ENCODE peak calls at places on chromosomes 3 and 15, in seven cellular contexts. One of them, this sample, is unnamed.

GRCh38 chr3:33658971-33659848 is 58.8 kb downstream of the CLASP2 start:
- DNase-seq in stomach: peak; percentile 62
- DNase-seq in MM.1S: peak; percentile 91
- DNase-seq in psoas muscle: peak; percentile 87
- DNase-seq in mesendoderm: peak; percentile 89
- DNase-seq in left ventricle myocardium inferior: peak; percentile 76
- DNase-seq in cardiac muscle cell: peak; percentile 81
- DNase-seq in this sample: peak; percentile 66

GRCh38 chr3:41239587-41239986 is 40.3 kb downstream of the CTNNB1 start:
- DNase-seq in left ventricle myocardium inferior: no peak
- DNase-seq in mesendoderm: no peak
- DNase-seq in cardiac muscle cell: no peak
- DNase-seq in stomach: no peak
- DNase-seq in MM.1S: no peak
- DNase-seq in psoas muscle: no peak
- DNase-seq in this sample: peak; percentile 60

GRCh38 chr3:130835483-130835882 is 58.4 kb upstream of the ATP2C1 start:
- DNase-seq in MM.1S: no peak
- DNase-seq in mesendoderm: no peak
- DNase-seq in psoas muscle: no peak
- DNase-seq in cardiac muscle cell: peak; percentile 72
- DNase-seq in stomach: no peak
- DNase-seq in left ventricle myocardium inferior: no peak
- DNase-seq in this sample: no peak

GRCh38 chr3:139577899-139578298 is 38.4 kb upstream of the RBP1 start:
- DNase-seq in mesendoderm: peak; percentile 55
- DNase-seq in cardiac muscle cell: no peak
- DNase-seq in stomach: no peak
- DNase-seq in MM.1S: no peak
- DNase-seq in psoas muscle: no peak
- DNase-seq in left ventricle myocardium inferior: no peak
- DNase-seq in this sample: no peak

GRCh38 chr3:157542711-157543485 is 39.7 kb upstream of the VEPH1 start:
- DNase-seq in stomach: peak; percentile 81
- DNase-seq in mesendoderm: peak; percentile 70
- DNase-seq in cardiac muscle cell: peak; percentile 91
- DNase-seq in left ventricle myocardium inferior: peak; percentile 82
- DNase-seq in MM.1S: no peak
- DNase-seq in psoas muscle: peak; percentile 89
- DNase-seq in this sample: no peak

GRCh38 chr15:64667736-64668161 is 107.6 kb downstream of the RBPMS2 start:
- DNase-seq in stomach: no peak
- DNase-seq in left ventricle myocardium inferior: no peak
- DNase-seq in MM.1S: no peak
- DNase-seq in psoas muscle: no peak
- DNase-seq in mesendoderm: peak; percentile 54
- DNase-seq in cardiac muscle cell: peak; percentile 22
- DNase-seq in this sample: peak; percentile 85

GRCh38 chr3:141392018-141392370 is 23.7 kb downstream of the ZBTB38 start:
- DNase-seq in MM.1S: peak; percentile 5
- DNase-seq in cardiac muscle cell: no peak
- DNase-seq in left ventricle myocardium inferior: no peak
- DNase-seq in mesendoderm: no peak
- DNase-seq in stomach: no peak
- DNase-seq in psoas muscle: no peak
- DNase-seq in this sample: no peak

GRCh38 chr15:99343836-99344551 is 92.7 kb downstream of the LRRC28 start:
- DNase-seq in mesendoderm: peak; percentile 48
- DNase-seq in psoas muscle: peak; percentile 51
- DNase-seq in cardiac muscle cell: peak; percentile 9
- DNase-seq in left ventricle myocardium inferior: peak; percentile 34
- DNase-seq in MM.1S: no peak
- DNase-seq in stomach: no peak
- DNase-seq in this sample: no peak

GRCh38 chr3:5517921-5518320 is 330.4 kb downstream of the EDEM1 start:
- DNase-seq in MM.1S: no peak
- DNase-seq in cardiac muscle cell: no peak
- DNase-seq in mesendoderm: no peak
- DNase-seq in psoas muscle: no peak
- DNase-seq in stomach: no peak
- DNase-seq in left ventricle myocardium inferior: no peak
- DNase-seq in this sample: no peak

GRCh38 chr3:11601446-11602241 is 42.1 kb downstream of the VGLL4 start:
- DNase-seq in left ventricle myocardium inferior: peak; percentile 62
- DNase-seq in mesendoderm: peak; percentile 84
- DNase-seq in stomach: peak; percentile 60
- DNase-seq in MM.1S: no peak
- DNase-seq in cardiac muscle cell: peak; percentile 67
- DNase-seq in psoas muscle: peak; percentile 69
- DNase-seq in this sample: no peak

GRCh38 chr3:125141596-125142417 is 70.7 kb downstream of the SLC12A8 start:
- DNase-seq in stomach: peak; percentile 50
- DNase-seq in cardiac muscle cell: peak; percentile 64
- DNase-seq in psoas muscle: peak; percentile 79
- DNase-seq in MM.1S: peak; percentile 59
- DNase-seq in mesendoderm: peak; percentile 85
- DNase-seq in left ventricle myocardium inferior: peak; percentile 83
- DNase-seq in this sample: no peak

GRCh38 chr15:72809329-72809728 is 25.8 kb upstream of the ADPGK start:
- DNase-seq in stomach: no peak
- DNase-seq in psoas muscle: no peak
- DNase-seq in MM.1S: no peak
- DNase-seq in left ventricle myocardium inferior: no peak
- DNase-seq in mesendoderm: no peak
- DNase-seq in cardiac muscle cell: no peak
- DNase-seq in this sample: no peak

GRCh38 chr3:160027541-160028195 is 39.0 kb downstream of the IL12A start:
- DNase-seq in MM.1S: peak; percentile 43
- DNase-seq in mesendoderm: no peak
- DNase-seq in left ventricle myocardium inferior: no peak
- DNase-seq in stomach: no peak
- DNase-seq in cardiac muscle cell: peak; percentile 59
- DNase-seq in psoas muscle: no peak
- DNase-seq in this sample: no peak

GRCh38 chr15:68380456-68380855 is 51.5 kb downstream of the ITGA11 start:
- DNase-seq in stomach: peak; percentile 3
- DNase-seq in MM.1S: no peak
- DNase-seq in mesendoderm: no peak
- DNase-seq in psoas muscle: no peak
- DNase-seq in cardiac muscle cell: no peak
- DNase-seq in left ventricle myocardium inferior: no peak
- DNase-seq in this sample: peak; percentile 22

GRCh38 chr3:113157408-113157980 is 53.9 kb upstream of the BOC start:
- DNase-seq in mesendoderm: no peak
- DNase-seq in stomach: no peak
- DNase-seq in left ventricle myocardium inferior: peak; percentile 22
- DNase-seq in MM.1S: no peak
- DNase-seq in cardiac muscle cell: peak; percentile 14
- DNase-seq in psoas muscle: peak; percentile 64
- DNase-seq in this sample: no peak

GRCh38 chr3:69120879-69121464 is 1.4 kb downstream of the LMOD3 start:
- DNase-seq in MM.1S: peak; percentile 90
- DNase-seq in left ventricle myocardium inferior: no peak
- DNase-seq in psoas muscle: no peak
- DNase-seq in stomach: peak; percentile 81
- DNase-seq in cardiac muscle cell: peak; percentile 81
- DNase-seq in mesendoderm: peak; percentile 88
- DNase-seq in this sample: peak; percentile 56

GRCh38 chr15:43067717-43068461 is 37.9 kb downstream of the UBR1 start:
- DNase-seq in mesendoderm: peak; percentile 15
- DNase-seq in left ventricle myocardium inferior: no peak
- DNase-seq in stomach: no peak
- DNase-seq in psoas muscle: no peak
- DNase-seq in cardiac muscle cell: peak; percentile 36
- DNase-seq in MM.1S: no peak
- DNase-seq in this sample: peak; percentile 63

GRCh38 chr3:50127251-50127671 is 27.9 kb upstream of the SEMA3F start:
- DNase-seq in cardiac muscle cell: no peak
- DNase-seq in stomach: peak; percentile 60
- DNase-seq in left ventricle myocardium inferior: no peak
- DNase-seq in mesendoderm: no peak
- DNase-seq in psoas muscle: peak; percentile 4
- DNase-seq in MM.1S: no peak
- DNase-seq in this sample: no peak

GRCh38 chr3:20190991-20191390 is 5.0 kb upstream of the SGO1 start:
- DNase-seq in stomach: no peak
- DNase-seq in mesendoderm: peak; percentile 32
- DNase-seq in MM.1S: no peak
- DNase-seq in cardiac muscle cell: no peak
- DNase-seq in psoas muscle: no peak
- DNase-seq in left ventricle myocardium inferior: no peak
- DNase-seq in this sample: no peak

GRCh38 chr3:111803123-111803593 is 55.9 kb upstream of the PHLDB2 start:
- DNase-seq in left ventricle myocardium inferior: peak; percentile 41
- DNase-seq in psoas muscle: peak; percentile 85
- DNase-seq in MM.1S: no peak
- DNase-seq in mesendoderm: peak; percentile 19
- DNase-seq in stomach: peak; percentile 33
- DNase-seq in cardiac muscle cell: peak; percentile 98
- DNase-seq in this sample: peak; percentile 90

GRCh38 chr15:43408789-43409188 is 37.9 kb downstream of the TUBGCP4 start:
- DNase-seq in cardiac muscle cell: peak; percentile 51
- DNase-seq in MM.1S: no peak
- DNase-seq in mesendoderm: peak; percentile 68
- DNase-seq in left ventricle myocardium inferior: no peak
- DNase-seq in psoas muscle: no peak
- DNase-seq in stomach: no peak
- DNase-seq in this sample: no peak

GRCh38 chr3:146818866-146819265 is 213.7 kb upstream of the PLSCR5 start:
- DNase-seq in MM.1S: no peak
- DNase-seq in cardiac muscle cell: no peak
- DNase-seq in left ventricle myocardium inferior: no peak
- DNase-seq in stomach: no peak
- DNase-seq in mesendoderm: no peak
- DNase-seq in psoas muscle: no peak
- DNase-seq in this sample: no peak

GRCh38 chr3:146818301-146818700 is 213.2 kb upstream of the PLSCR5 start:
- DNase-seq in left ventricle myocardium inferior: no peak
- DNase-seq in MM.1S: no peak
- DNase-seq in psoas muscle: no peak
- DNase-seq in stomach: no peak
- DNase-seq in cardiac muscle cell: no peak
- DNase-seq in mesendoderm: no peak
- DNase-seq in this sample: no peak

GRCh38 chr3:146814601-146815315 is 209.6 kb upstream of the PLSCR5 start:
- DNase-seq in cardiac muscle cell: peak; percentile 21
- DNase-seq in MM.1S: no peak
- DNase-seq in stomach: no peak
- DNase-seq in left ventricle myocardium inferior: no peak
- DNase-seq in mesendoderm: peak; percentile 86
- DNase-seq in psoas muscle: no peak
- DNase-seq in this sample: peak; percentile 32

GRCh38 chr3:146813496-146813895 is 208.3 kb upstream of the PLSCR5 start:
- DNase-seq in stomach: no peak
- DNase-seq in MM.1S: no peak
- DNase-seq in mesendoderm: peak; percentile 59
- DNase-seq in left ventricle myocardium inferior: no peak
- DNase-seq in cardiac muscle cell: no peak
- DNase-seq in psoas muscle: no peak
- DNase-seq in this sample: no peak

GRCh38 chr3:146817705-146818104 is 212.6 kb upstream of the PLSCR5 start:
- DNase-seq in left ventricle myocardium inferior: no peak
- DNase-seq in mesendoderm: peak; percentile 50
- DNase-seq in stomach: no peak
- DNase-seq in cardiac muscle cell: peak; percentile 49
- DNase-seq in psoas muscle: no peak
- DNase-seq in MM.1S: no peak
- DNase-seq in this sample: no peak
- H3K4me1 ChIP-seq in left ventricle myocardium inferior: no peaks in the 10 kb centered on the region
- H3K4me1 ChIP-seq in mesendoderm: no peaks in the 10 kb centered on the region
- H3K4me1 ChIP-seq in stomach: no peaks in the 10 kb centered on the region
- H3K4me1 ChIP-seq in cardiac muscle cell: peaks cover 7% of the 10 kb centered on the region
- H3K4me1 ChIP-seq in psoas muscle: no peaks in the 10 kb centered on the region
- H3K4me1 ChIP-seq in MM.1S: no peaks in the 10 kb centered on the region
- H3K4me1 ChIP-seq in this sample: peaks cover 10% of the 10 kb centered on the region

GRCh38 chr3:136958931-136959330 is 1.1 kb downstream of the IL20RB start:
- DNase-seq in cardiac muscle cell: no peak
- DNase-seq in MM.1S: no peak
- DNase-seq in psoas muscle: no peak
- DNase-seq in mesendoderm: no peak
- DNase-seq in stomach: no peak
- DNase-seq in left ventricle myocardium inferior: no peak
- DNase-seq in this sample: no peak
- H3K4me3 ChIP-seq in cardiac muscle cell: no peak overlapping the region
- H3K4me3 ChIP-seq in MM.1S: no peak overlapping the region
- H3K4me3 ChIP-seq in psoas muscle: no peak overlapping the region
- H3K4me3 ChIP-seq in mesendoderm: no peak overlapping the region
- H3K4me3 ChIP-seq in stomach: no peak overlapping the region
- H3K4me3 ChIP-seq in left ventricle myocardium inferior: no peak overlapping the region
- H3K4me3 ChIP-seq in this sample: no peak overlapping the region

DNA sequence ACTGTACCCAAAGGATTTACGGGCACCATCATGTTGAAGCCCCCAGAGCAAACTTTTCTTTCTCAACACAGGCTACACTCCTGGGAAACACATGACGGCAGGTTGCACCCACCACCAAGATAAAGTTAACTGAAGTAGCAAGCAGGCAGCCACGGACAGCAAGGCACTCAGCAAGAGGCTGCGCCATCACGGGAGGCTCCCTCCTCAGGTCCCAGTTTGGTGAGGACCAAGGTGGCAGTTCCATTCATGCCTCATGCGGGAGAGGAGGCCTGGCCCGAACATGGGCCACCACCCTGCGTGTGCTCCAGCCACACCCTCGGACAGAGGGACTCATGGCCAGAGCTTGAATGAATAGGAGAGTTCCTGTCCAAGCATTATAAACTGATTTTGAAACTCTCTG is 6.8 kb downstream of the ADCY5 start:
- DNase-seq in mesendoderm: no peak
- DNase-seq in cardiac muscle cell: no peak
- DNase-seq in stomach: no peak
- DNase-seq in MM.1S: no peak
- DNase-seq in left ventricle myocardium inferior: no peak
- DNase-seq in psoas muscle: no peak
- DNase-seq in this sample: no peak
- H3K27ac ChIP-seq in mesendoderm: no peak overlapping the region
- H3K27ac ChIP-seq in cardiac muscle cell: no peak overlapping the region
- H3K27ac ChIP-seq in stomach: peak overlapping the region; percentile 89
- H3K27ac ChIP-seq in MM.1S: no peak overlapping the region
- H3K27ac ChIP-seq in left ventricle myocardium inferior: peak overlapping the region; percentile 54
- H3K27ac ChIP-seq in psoas muscle: no peak overlapping the region
- H3K27ac ChIP-seq in this sample: no peak overlapping the region

GRCh38 chr15:31374986-31375385 is 48.4 kb downstream of the KLF13 start:
- DNase-seq in stomach: no peak
- DNase-seq in MM.1S: no peak
- DNase-seq in left ventricle myocardium inferior: peak; percentile 11
- DNase-seq in cardiac muscle cell: no peak
- DNase-seq in psoas muscle: no peak
- DNase-seq in mesendoderm: no peak
- DNase-seq in this sample: no peak

GRCh38 chr15:31377030-31377429 is 50.4 kb downstream of the KLF13 start:
- DNase-seq in mesendoderm: no peak
- DNase-seq in stomach: no peak
- DNase-seq in left ventricle myocardium inferior: peak; percentile 13
- DNase-seq in psoas muscle: no peak
- DNase-seq in MM.1S: no peak
- DNase-seq in cardiac muscle cell: no peak
- DNase-seq in this sample: no peak

GRCh38 chr15:31376511-31376910 is 49.9 kb downstream of the KLF13 start:
- DNase-seq in MM.1S: no peak
- DNase-seq in left ventricle myocardium inferior: peak; percentile 10
- DNase-seq in mesendoderm: no peak
- DNase-seq in stomach: no peak
- DNase-seq in cardiac muscle cell: no peak
- DNase-seq in psoas muscle: no peak
- DNase-seq in this sample: no peak

GRCh38 chr15:31374489-31374888 is 47.9 kb downstream of the KLF13 start:
- DNase-seq in left ventricle myocardium inferior: peak; percentile 15
- DNase-seq in psoas muscle: peak; percentile 42
- DNase-seq in stomach: no peak
- DNase-seq in cardiac muscle cell: no peak
- DNase-seq in MM.1S: no peak
- DNase-seq in mesendoderm: no peak
- DNase-seq in this sample: no peak

GRCh38 chr15:31375772-31376171 is 49.1 kb downstream of the KLF13 start:
- DNase-seq in MM.1S: no peak
- DNase-seq in stomach: no peak
- DNase-seq in psoas muscle: no peak
- DNase-seq in left ventricle myocardium inferior: no peak
- DNase-seq in cardiac muscle cell: no peak
- DNase-seq in mesendoderm: no peak
- DNase-seq in this sample: no peak
- H3K4me1 ChIP-seq in MM.1S: no peaks in the 10 kb centered on the region
- H3K4me1 ChIP-seq in stomach: peaks cover 45% of the 10 kb centered on the region
- H3K4me1 ChIP-seq in psoas muscle: peaks cover 23% of the 10 kb centered on the region
- H3K4me1 ChIP-seq in left ventricle myocardium inferior: peaks cover 98% of the 10 kb centered on the region
- H3K4me1 ChIP-seq in cardiac muscle cell: peaks cover 22% of the 10 kb centered on the region
- H3K4me1 ChIP-seq in mesendoderm: peaks cover 13% of the 10 kb centered on the region
- H3K4me1 ChIP-seq in this sample: peaks cover 13% of the 10 kb centered on the region

This sample was measured in SJSA1.